ENCODE peak calls at places on chromosomes 3 and 15, in four cellular contexts. One of them, this sample, is unnamed.

GRCh38 chr15:29859981-29860745 is 37.9 kb upstream of the TJP1 start:
- DNase-seq in K562: no peak
- DNase-seq in HepG2: no peak
- DNase-seq in GM12878: no peak
- DNase-seq in this sample: no peak

GRCh38 chr15:48285329-48286214 is 45.7 kb upstream of the DUT start:
- DNase-seq in K562: peak; percentile 49
- DNase-seq in HepG2: peak; percentile 58
- DNase-seq in GM12878: peak; percentile 38
- DNase-seq in this sample: peak; percentile 71

GRCh38 chr3:139288266-139288821 is 55.5 kb upstream of the MRPS22 start:
- DNase-seq in K562: peak; percentile 67
- DNase-seq in HepG2: no peak
- DNase-seq in GM12878: no peak
- DNase-seq in this sample: no peak

GRCh38 chr15:64288999-64289398 is 67.0 kb downstream of the CSNK1G1 start:
- DNase-seq in K562: no peak
- DNase-seq in HepG2: no peak
- DNase-seq in GM12878: no peak
- DNase-seq in this sample: no peak

GRCh38 chr3:18807593-18807992 is 340.7 kb upstream of the KCNH8 start:
- DNase-seq in K562: no peak
- DNase-seq in HepG2: no peak
- DNase-seq in GM12878: no peak
- DNase-seq in this sample: no peak

GRCh38 chr15:24961967-24962366 is 7.2 kb downstream of the SNRPN start:
- DNase-seq in K562: no peak
- DNase-seq in HepG2: no peak
- DNase-seq in GM12878: no peak
- DNase-seq in this sample: no peak

GRCh38 chr15:87034886-87035285 is 955.2 kb downstream of the AGBL1 start:
- DNase-seq in K562: no peak
- DNase-seq in HepG2: no peak
- DNase-seq in GM12878: no peak
- DNase-seq in this sample: no peak

GRCh38 chr15:90845201-90845949 is 23.0 kb upstream of the FURIN start:
- DNase-seq in K562: peak; percentile 49
- DNase-seq in HepG2: no peak
- DNase-seq in GM12878: peak; percentile 50
- DNase-seq in this sample: peak; percentile 60

GRCh38 chr3:110133971-110134370 is 796.6 kb upstream of the DPPA4 start:
- DNase-seq in K562: no peak
- DNase-seq in HepG2: no peak
- DNase-seq in GM12878: no peak
- DNase-seq in this sample: no peak

GRCh38 chr3:98791341-98792325 is 28.5 kb downstream of the ST3GAL6 start:
- DNase-seq in K562: no peak
- DNase-seq in HepG2: no peak
- DNase-seq in GM12878: no peak
- DNase-seq in this sample: no peak

GRCh38 chr3:130896101-130896500 is 2.2 kb downstream of the ATP2C1 start:
- DNase-seq in K562: no peak
- DNase-seq in HepG2: no peak
- DNase-seq in GM12878: no peak
- DNase-seq in this sample: no peak

GRCh38 chr15:45648521-45649200 is 13.8 kb downstream of the SQOR start:
- DNase-seq in K562: no peak
- DNase-seq in HepG2: peak; percentile 76
- DNase-seq in GM12878: no peak
- DNase-seq in this sample: peak; percentile 24

GRCh38 chr3:121243208-121243607 is 302.6 kb downstream of the POLQ start:
- DNase-seq in K562: no peak
- DNase-seq in HepG2: no peak
- DNase-seq in GM12878: no peak
- DNase-seq in this sample: no peak

GRCh38 chr3:153349138-153349499 is 187.1 kb downstream of the RAP2B start:
- DNase-seq in K562: no peak
- DNase-seq in HepG2: no peak
- DNase-seq in GM12878: no peak
- DNase-seq in this sample: no peak

GRCh38 chr3:72533584-72534473 is 314.4 kb downstream of the SHQ1 start:
- DNase-seq in K562: no peak
- DNase-seq in HepG2: no peak
- DNase-seq in GM12878: no peak
- DNase-seq in this sample: no peak

GRCh38 chr15:77634266-77634962 is 1.7 kb upstream of the LINGO1 start:
- DNase-seq in K562: peak; percentile 82
- DNase-seq in HepG2: peak; percentile 46
- DNase-seq in GM12878: no peak
- DNase-seq in this sample: peak; percentile 84

GRCh38 chr3:39911465-39912309 is 102.3 kb downstream of the MYRIP start:
- DNase-seq in K562: no peak
- DNase-seq in HepG2: peak; percentile 23
- DNase-seq in GM12878: no peak
- DNase-seq in this sample: no peak
- TF ChIP-seq CHD4 in K562: no peak
- TF ChIP-seq CHD4 in HepG2: no peak
- TF ChIP-seq CHD4 in GM12878: no peak
- TF ChIP-seq CHD4 in this sample: no peak

DNA sequence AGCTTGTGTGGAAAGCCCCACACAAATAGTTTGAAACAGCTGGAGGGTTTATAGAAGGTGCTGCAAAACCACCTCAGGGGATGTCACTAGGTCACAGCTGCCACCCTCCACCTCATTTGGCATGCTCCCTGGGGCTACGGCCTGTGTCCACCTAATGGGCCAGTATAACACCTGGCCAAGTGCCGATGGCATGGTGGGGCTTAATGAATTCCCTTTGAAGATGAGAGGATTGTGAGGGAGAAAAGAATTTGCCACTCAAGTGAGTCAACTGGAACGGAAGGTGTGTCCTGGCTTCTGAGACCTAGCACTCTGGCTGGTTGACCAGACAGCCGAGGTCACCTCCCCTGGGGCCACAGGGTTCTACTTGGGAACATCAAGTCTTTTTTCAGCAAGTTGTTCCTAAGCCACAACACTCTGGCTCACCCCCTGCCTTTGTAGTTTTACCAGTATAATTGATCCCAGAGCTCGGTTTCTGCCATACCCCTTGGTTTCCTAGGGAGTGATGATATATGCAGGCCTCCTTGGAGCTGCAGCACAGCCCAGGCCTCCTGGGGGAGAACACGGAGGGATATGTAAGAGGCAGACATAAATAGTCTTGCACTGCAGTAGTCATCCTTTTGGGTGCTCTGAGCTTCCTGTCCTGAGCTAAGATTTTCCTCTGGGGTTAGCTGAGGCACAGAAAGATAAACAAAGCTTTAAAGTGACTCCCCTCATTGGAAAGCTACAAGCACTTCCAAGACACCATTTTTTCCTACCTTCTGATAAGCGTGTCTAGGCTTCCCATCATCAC is 178.2 kb upstream of the LPP start:
- DNase-seq in K562: no peak
- DNase-seq in HepG2: no peak
- DNase-seq in GM12878: no peak
- DNase-seq in this sample: no peak
- TF ChIP-seq CHD4 in K562: no peak
- TF ChIP-seq CHD4 in HepG2: no peak
- TF ChIP-seq CHD4 in GM12878: no peak
- TF ChIP-seq CHD4 in this sample: no peak

DNA sequence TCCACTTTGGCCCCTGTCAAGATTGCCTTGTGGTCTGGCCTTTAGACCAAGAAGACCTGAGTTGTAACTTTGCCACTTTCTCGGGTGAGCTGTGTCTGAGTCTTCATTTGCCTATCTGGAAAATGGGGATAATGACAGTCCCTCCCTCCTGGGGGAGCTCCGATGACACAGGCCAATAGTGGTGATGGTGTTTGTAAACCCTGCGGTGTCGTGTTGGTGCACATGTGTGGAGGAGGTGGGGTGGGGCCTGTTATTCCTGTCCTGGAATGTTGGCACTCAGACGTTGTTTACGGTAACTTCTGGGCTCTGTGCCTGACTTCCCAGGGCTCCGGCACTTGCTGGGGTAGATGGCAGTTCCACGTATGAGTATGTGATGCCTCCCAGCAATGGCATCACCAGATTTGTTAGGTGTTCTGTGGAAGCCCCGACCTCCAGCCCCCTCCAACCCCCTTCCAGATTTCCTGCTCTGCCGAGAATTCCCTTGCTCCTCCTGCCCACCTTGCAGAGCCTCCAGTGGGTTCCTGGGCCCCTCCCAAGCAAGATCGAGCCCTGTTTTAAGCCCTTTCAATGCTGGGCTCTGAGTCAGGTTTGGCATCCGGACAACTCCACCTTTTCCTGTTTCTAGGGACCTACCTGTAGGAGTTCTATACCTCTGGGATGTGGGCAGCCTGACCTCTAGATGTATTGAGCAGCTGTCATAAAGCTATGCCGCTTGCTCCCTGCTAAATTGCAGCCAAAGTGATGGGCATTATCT is 31.4 kb downstream of the HRH1 start:
- DNase-seq in K562: no peak
- DNase-seq in HepG2: no peak
- DNase-seq in GM12878: no peak
- DNase-seq in this sample: peak; percentile 83
- TF ChIP-seq CHD4 in K562: no peak
- TF ChIP-seq CHD4 in HepG2: no peak
- TF ChIP-seq CHD4 in GM12878: no peak
- TF ChIP-seq CHD4 in this sample: no peak

GRCh38 chr15:32869814-32870213 is 152.0 kb downstream of the GREM1 start:
- DNase-seq in K562: no peak
- DNase-seq in HepG2: no peak
- DNase-seq in GM12878: no peak
- DNase-seq in this sample: no peak

GRCh38 chr15:32866486-32867312 is 148.9 kb downstream of the GREM1 start:
- DNase-seq in K562: no peak
- DNase-seq in HepG2: peak; percentile 33
- DNase-seq in GM12878: no peak
- DNase-seq in this sample: peak; percentile 30

GRCh38 chr15:32870240-32871033 is 152.6 kb downstream of the GREM1 start:
- DNase-seq in K562: peak; percentile 14
- DNase-seq in HepG2: no peak
- DNase-seq in GM12878: peak; percentile 60
- DNase-seq in this sample: no peak

GRCh38 chr15:32864841-32865240 is 147.0 kb downstream of the GREM1 start:
- DNase-seq in K562: no peak
- DNase-seq in HepG2: no peak
- DNase-seq in GM12878: no peak
- DNase-seq in this sample: no peak

DNA sequence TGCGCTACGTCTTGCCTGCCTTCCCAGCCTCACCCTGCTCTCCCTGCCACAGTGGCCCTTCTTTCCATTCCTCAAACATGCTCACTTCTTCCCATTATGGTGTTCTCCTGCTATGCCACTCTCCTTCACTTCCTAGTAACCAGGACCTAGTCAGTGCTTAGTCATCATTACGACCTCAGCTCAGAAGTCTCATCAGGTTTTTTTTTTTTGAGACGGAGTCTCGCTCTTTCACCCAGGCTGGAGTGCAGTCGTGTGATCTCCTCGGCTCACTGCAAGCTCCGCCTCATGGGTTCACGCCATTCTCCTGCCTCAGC is 149.5 kb downstream of the GREM1 start:
- DNase-seq in K562: no peak
- DNase-seq in HepG2: no peak
- DNase-seq in GM12878: no peak
- DNase-seq in this sample: peak; percentile 78
- TF ChIP-seq CHD4 in K562: no peak
- TF ChIP-seq CHD4 in HepG2: no peak
- TF ChIP-seq CHD4 in GM12878: no peak
- TF ChIP-seq CHD4 in this sample: no peak

GRCh38 chr3:7203969-7204847 is 343.3 kb downstream of the GRM7 start:
- DNase-seq in K562: no peak
- DNase-seq in HepG2: no peak
- DNase-seq in GM12878: no peak
- DNase-seq in this sample: no peak
- TF ChIP-seq CHD4 in K562: no peak
- TF ChIP-seq CHD4 in HepG2: no peak
- TF ChIP-seq CHD4 in GM12878: no peak
- TF ChIP-seq CHD4 in this sample: no peak

DNA sequence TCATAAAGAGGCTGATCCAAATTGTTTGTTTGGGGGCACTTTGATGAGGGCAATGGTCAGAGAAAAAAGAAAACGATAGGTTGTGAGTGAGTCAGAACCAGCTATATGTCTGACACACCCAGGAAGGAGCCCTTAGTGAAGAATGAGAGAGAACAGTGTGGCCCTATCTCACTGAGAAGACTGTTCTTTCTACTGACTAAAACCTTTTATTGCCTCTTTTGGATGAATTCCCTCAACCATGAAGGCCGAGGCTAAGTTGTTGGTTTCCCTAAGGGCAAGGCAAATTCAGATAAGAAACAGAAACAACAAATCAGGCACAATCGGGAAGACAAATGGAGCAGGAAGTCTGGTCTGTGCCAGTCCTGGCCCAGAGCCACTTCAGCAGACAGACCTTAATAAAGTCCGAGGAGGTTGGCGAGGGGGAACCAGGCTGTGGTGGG is 82.8 kb downstream of the TGFBR2 start:
- DNase-seq in K562: no peak
- DNase-seq in HepG2: no peak
- DNase-seq in GM12878: no peak
- DNase-seq in this sample: peak; percentile 37
- TF ChIP-seq CHD4 in K562: no peak
- TF ChIP-seq CHD4 in HepG2: no peak
- TF ChIP-seq CHD4 in GM12878: no peak
- TF ChIP-seq CHD4 in this sample: no peak

This sample was measured in A549.